ENCODE peak calls at places on chromosomes 6 and 20, in nine cellular contexts. U, W, L, V, M, H, C, S and R are unnamed samples.

GRCh38 chr6:88166493-88166900 is 350 bp upstream of the CNR1 start:
- DNase-seq in U (no peak), W (no peak), L (no peak), V (no peak), M (no peak), H (no peak), C (no peak), S (peak), R (no peak)

GRCh38 chr20:22672191-22672590 is 87.8 kb upstream of the FOXA2 start:
- DNase-seq in U (no peak), W (no peak), L (no peak), V (no peak), M (no peak), H (no peak), C (no peak), S (no peak), R (no peak)

GRCh38 chr6:88013015-88013414 is 34.6 kb upstream of the SPACA1 start:
- DNase-seq in U (no peak), W (no peak), L (peak), V (no peak), M (no peak), H (no peak), C (no peak), S (no peak), R (no peak)

GRCh38 chr20:39876974-39877615 is 811.9 kb downstream of the MAFB start:
- DNase-seq in U (no peak), W (no peak), L (no peak), V (no peak), M (no peak), H (no peak), C (peak), S (peak), R (no peak)

GRCh38 chr20:42701948-42702347 is 487.8 kb downstream of the PTPRT start:
- DNase-seq in U (no peak), W (no peak), L (no peak), V (no peak), M (no peak), H (no peak), C (no peak), S (no peak), R (no peak)

GRCh38 chr6:3788408-3789017 is 37.0 kb upstream of the PXDC1 start:
- DNase-seq in U (no peak), W (no peak), L (no peak), V (no peak), M (no peak), H (no peak), C (no peak), S (no peak), R (no peak)

GRCh38 chr6:47680056-47680455 is 18.3 kb upstream of the ADGRF4 start:
- DNase-seq in U (no peak), W (no peak), L (no peak), V (no peak), M (no peak), H (no peak), C (no peak), S (peak), R (no peak)

GRCh38 chr6:126153661-126154060 is 167.3 kb downstream of the TRMT11 start:
- DNase-seq in U (no peak), W (no peak), L (no peak), V (no peak), M (no peak), H (no peak), C (peak), S (no peak), R (no peak)

GRCh38 chr6:52388790-52389189 is 26.8 kb downstream of the PAQR8 start:
- DNase-seq in U (no peak), W (no peak), L (no peak), V (no peak), M (no peak), H (no peak), C (no peak), S (no peak), R (no peak)

GRCh38 chr6:135909737-135910387 is 58.4 kb downstream of the PDE7B start:
- DNase-seq in U (peak), W (peak), L (peak), V (peak), M (peak), H (no peak), C (peak), S (peak), R (peak)

GRCh38 chr6:148857817-148858390 is 111.1 kb downstream of the UST start:
- DNase-seq in U (no peak), W (no peak), L (no peak), V (no peak), M (no peak), H (no peak), C (peak), S (no peak), R (no peak)

GRCh38 chr6:35294308-35294945 is 3.2 kb upstream of the DEF6 start:
- DNase-seq in U (peak), W (peak), L (peak), V (peak), M (peak), H (no peak), C (peak), S (peak), R (no peak)

GRCh38 chr20:47857994-47858557 is 72.8 kb upstream of the SULF2 start:
- DNase-seq in U (peak), W (no peak), L (no peak), V (no peak), M (no peak), H (no peak), C (no peak), S (no peak), R (no peak)

GRCh38 chr6:123519191-123519510 is 117.6 kb downstream of the TRDN start:
- DNase-seq in U (no peak), W (no peak), L (no peak), V (no peak), M (no peak), H (no peak), C (no peak), S (no peak), R (no peak)